ENCODE peak calls at places on chromosome 11, in eight cellular contexts. F is neural progenitor cell, T is sigmoid colon, J is dorsolateral prefrontal cortex, M is GM06990, G is retinal pigment epithelial cell, N is HFFc6, W is thoracic aorta. H is an unnamed sample.

GRCh38 chr11:75816561-75817239 is 1.7 kb downstream of the UVRAG start:
- DNase-seq in F (no peak), T (no peak), J (no peak), M (no peak), G (no peak), N (peak), W (no peak), H (no peak)

GRCh38 chr11:103110406-103110805 is 1.2 kb downstream of the DYNC2H1 start:
- DNase-seq in F (no peak), T (no peak), J (no peak), M (no peak), G (peak), N (peak), W (no peak), H (no peak)

GRCh38 chr11:61534901-61535839 is 26.6 kb downstream of the LRRC10B start:
- DNase-seq in F (no peak), T (no peak), J (peak), M (no peak), G (no peak), N (no peak), W (no peak), H (no peak)

GRCh38 chr11:13487661-13488030 is 8.2 kb downstream of the PTH start:
- DNase-seq in F (peak), T (no peak), J (no peak), M (no peak), G (no peak), N (no peak), W (no peak), H (peak)

GRCh38 chr11:134244593-134244992 is 8.6 kb downstream of the THYN1 start:
- DNase-seq in F (peak), T (no peak), J (no peak), M (peak), G (no peak), N (peak), W (no peak), H (peak)

GRCh38 chr11:6319001-6319878 is 1.1 kb downstream of the CAVIN3 start:
- DNase-seq in F (peak), T (peak), J (no peak), M (peak), G (no peak), N (no peak), W (peak), H (peak)

GRCh38 chr11:44797051-44797450 is 70.3 kb downstream of the TSPAN18 start:
- DNase-seq in F (no peak), T (no peak), J (no peak), M (no peak), G (no peak), N (no peak), W (no peak), H (no peak)

GRCh38 chr11:86248609-86249008 is 4.1 kb downstream of the EED start:
- DNase-seq in F (no peak), T (no peak), J (no peak), M (no peak), G (no peak), N (no peak), W (no peak), H (no peak)

GRCh38 chr11:116782728-116783127 is 5.1 kb downstream of the ZPR1 start:
- DNase-seq in F (no peak), T (no peak), J (no peak), M (peak), G (no peak), N (peak), W (no peak), H (peak)

GRCh38 chr11:100515087-100515486 is 172.0 kb upstream of the ARHGAP42 start:
- DNase-seq in F (peak), T (no peak), J (no peak), M (no peak), G (no peak), N (no peak), W (no peak), H (no peak)

GRCh38 chr11:2088746-2089535 is 50.2 kb downstream of the IGF2 start:
- DNase-seq in F (no peak), T (peak), J (no peak), M (no peak), G (no peak), N (no peak), W (no peak), H (peak)

GRCh38 chr11:24043842-24044241 is 453.0 kb upstream of the LUZP2 start:
- DNase-seq in F (peak), T (no peak), J (no peak), M (no peak), G (no peak), N (no peak), W (no peak), H (no peak)

GRCh38 chr11:7196396-7197146 is 55.1 kb upstream of the SYT9 start:
- DNase-seq in F (no peak), T (no peak), J (no peak), M (no peak), G (no peak), N (no peak), W (no peak), H (no peak)

GRCh38 chr11:70158201-70158600 is 44.9 kb upstream of the FADD start:
- DNase-seq in F (peak), T (no peak), J (no peak), M (no peak), G (no peak), N (peak), W (no peak), H (no peak)

GRCh38 chr11:16468735-16469446 is 112.5 kb upstream of the SOX6 start:
- DNase-seq in F (no peak), T (no peak), J (no peak), M (no peak), G (no peak), N (no peak), W (no peak), H (no peak)

GRCh38 chr11:66976048-66976467 is 954 bp downstream of the C11orf86 start:
- DNase-seq in F (peak), T (no peak), J (no peak), M (no peak), G (no peak), N (no peak), W (no peak), H (peak)

GRCh38 chr11:45530111-45530510 is 135.3 kb downstream of the CHST1 start:
- DNase-seq in F (no peak), T (no peak), J (no peak), M (no peak), G (no peak), N (no peak), W (no peak), H (no peak)

GRCh38 chr11:128552783-128553661 is 34.3 kb downstream of the ETS1 start:
- DNase-seq in F (peak), T (no peak), J (peak), M (peak), G (no peak), N (no peak), W (no peak), H (peak)

GRCh38 chr11:100445231-100445735 is 241.8 kb upstream of the ARHGAP42 start:
- DNase-seq in F (peak), T (no peak), J (peak), M (no peak), G (peak), N (no peak), W (no peak), H (no peak)

GRCh38 chr11:62710001-62710345 is 2.5 kb downstream of the GNG3 start:
- DNase-seq in F (no peak), T (peak), J (no peak), M (no peak), G (no peak), N (no peak), W (no peak), H (no peak)

GRCh38 chr11:111674941-111675340 is 72.7 kb downstream of the SIK2 start:
- DNase-seq in F (no peak), T (no peak), J (no peak), M (no peak), G (no peak), N (peak), W (no peak), H (no peak)

GRCh38 chr11:131633978-131634377 is 263.6 kb downstream of the NTM start:
- DNase-seq in F (no peak), T (no peak), J (no peak), M (no peak), G (no peak), N (no peak), W (no peak), H (no peak)

GRCh38 chr11:111370902-111371578 is 8.0 kb downstream of the POU2AF1 start:
- DNase-seq in F (no peak), T (no peak), J (no peak), M (peak), G (no peak), N (no peak), W (no peak), H (no peak)

GRCh38 chr11:43830928-43831440 is 49.6 kb upstream of the ALKBH3 start:
- DNase-seq in F (no peak), T (no peak), J (peak), M (no peak), G (peak), N (peak), W (peak), H (no peak)

GRCh38 chr11:88508808-88509581 is 171.5 kb upstream of the CTSC start:
- DNase-seq in F (peak), T (no peak), J (no peak), M (peak), G (no peak), N (no peak), W (no peak), H (peak)

GRCh38 chr11:130646881-130647280 is 198.4 kb downstream of the ADAMTS15 start:
- DNase-seq in F (no peak), T (no peak), J (no peak), M (no peak), G (no peak), N (no peak), W (no peak), H (no peak)

GRCh38 chr11:38867338-38867737 is 2269.3 kb upstream of the RAG2 start:
- DNase-seq in F (no peak), T (no peak), J (no peak), M (no peak), G (no peak), N (no peak), W (no peak), H (no peak)

GRCh38 chr11:120208012-120208441 is 2.8 kb upstream of the OAF start:
- DNase-seq in F (no peak), T (no peak), J (no peak), M (no peak), G (peak), N (no peak), W (no peak), H (no peak)

GRCh38 chr11:70207531-70208131 is 4.5 kb downstream of the FADD start:
- DNase-seq in F (no peak), T (no peak), J (no peak), M (no peak), G (no peak), N (no peak), W (no peak), H (no peak)

GRCh38 chr11:8765294-8765693 is 82.7 kb downstream of the RPL27A start:
- DNase-seq in F (no peak), T (no peak), J (no peak), M (no peak), G (no peak), N (peak), W (no peak), H (no peak)

GRCh38 chr11:17405232-17406005 is 17.0 kb upstream of the KCNJ11 start:
- DNase-seq in F (peak), T (peak), J (peak), M (no peak), G (no peak), N (peak), W (peak), H (no peak)

GRCh38 chr11:118015385-118015841 is 29.2 kb downstream of the IL10RA start:
- DNase-seq in F (no peak), T (no peak), J (no peak), M (no peak), G (no peak), N (no peak), W (no peak), H (no peak)

GRCh38 chr11:134943544-134943943 is 531.5 kb upstream of the B3GAT1 start:
- DNase-seq in F (no peak), T (no peak), J (no peak), M (no peak), G (no peak), N (no peak), W (no peak), H (no peak)

GRCh38 chr11:78941226-78941851 is 366.7 kb upstream of the NARS2 start:
- DNase-seq in F (no peak), T (no peak), J (no peak), M (no peak), G (no peak), N (no peak), W (no peak), H (no peak)

GRCh38 chr11:107619926-107620325 is 29.0 kb downstream of the ELMOD1 start:
- DNase-seq in F (no peak), T (no peak), J (no peak), M (no peak), G (no peak), N (no peak), W (no peak), H (no peak)

GRCh38 chr11:46277623-46278386 is at the start of gene CREB3L1:
- DNase-seq in F (peak), T (peak), J (no peak), M (no peak), G (no peak), N (no peak), W (no peak), H (peak)

GRCh38 chr11:111607751-111608150 is 5.5 kb downstream of the SIK2 start:
- DNase-seq in F (no peak), T (no peak), J (no peak), M (no peak), G (no peak), N (no peak), W (no peak), H (no peak)

GRCh38 chr11:91776660-91777059 is 448.0 kb upstream of the FAT3 start:
- DNase-seq in F (no peak), T (no peak), J (peak), M (no peak), G (no peak), N (no peak), W (no peak), H (no peak)

GRCh38 chr11:91778758-91779157 is 445.9 kb upstream of the FAT3 start:
- DNase-seq in F (no peak), T (no peak), J (no peak), M (no peak), G (no peak), N (no peak), W (no peak), H (no peak)

GRCh38 chr11:91768783-91769182 is 455.8 kb upstream of the FAT3 start:
- DNase-seq in F (no peak), T (no peak), J (no peak), M (no peak), G (no peak), N (no peak), W (no peak), H (no peak)

DNA sequence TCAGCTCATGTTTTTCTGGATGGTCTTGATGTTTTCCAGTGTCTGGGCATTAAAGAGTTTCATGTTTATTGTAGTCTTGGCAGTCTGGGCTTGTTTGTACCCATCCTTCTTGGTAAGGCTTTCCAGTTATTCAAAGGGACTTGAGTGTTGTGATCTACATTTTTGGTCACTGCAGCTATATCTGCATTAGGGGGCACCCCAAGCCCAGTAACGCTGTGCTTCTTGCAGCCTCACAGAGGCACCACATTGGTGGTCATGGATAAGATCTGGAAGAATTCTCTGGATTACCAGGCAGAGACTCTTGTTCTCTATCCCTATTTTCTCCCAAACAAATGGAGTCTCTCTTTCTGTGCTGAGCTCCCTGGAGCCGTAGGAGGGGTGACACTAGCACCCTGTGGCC is 451.5 kb upstream of the FAT3 start:
- DNase-seq in F (peak), T (no peak), J (no peak), M (no peak), G (no peak), N (no peak), W (no peak), H (no peak)
- TF ChIP-seq CTCF in F (peak), T (no peak), J (no peak), M (no peak), G (peak), N (no peak), W (no peak), H (no peak)

DNA sequence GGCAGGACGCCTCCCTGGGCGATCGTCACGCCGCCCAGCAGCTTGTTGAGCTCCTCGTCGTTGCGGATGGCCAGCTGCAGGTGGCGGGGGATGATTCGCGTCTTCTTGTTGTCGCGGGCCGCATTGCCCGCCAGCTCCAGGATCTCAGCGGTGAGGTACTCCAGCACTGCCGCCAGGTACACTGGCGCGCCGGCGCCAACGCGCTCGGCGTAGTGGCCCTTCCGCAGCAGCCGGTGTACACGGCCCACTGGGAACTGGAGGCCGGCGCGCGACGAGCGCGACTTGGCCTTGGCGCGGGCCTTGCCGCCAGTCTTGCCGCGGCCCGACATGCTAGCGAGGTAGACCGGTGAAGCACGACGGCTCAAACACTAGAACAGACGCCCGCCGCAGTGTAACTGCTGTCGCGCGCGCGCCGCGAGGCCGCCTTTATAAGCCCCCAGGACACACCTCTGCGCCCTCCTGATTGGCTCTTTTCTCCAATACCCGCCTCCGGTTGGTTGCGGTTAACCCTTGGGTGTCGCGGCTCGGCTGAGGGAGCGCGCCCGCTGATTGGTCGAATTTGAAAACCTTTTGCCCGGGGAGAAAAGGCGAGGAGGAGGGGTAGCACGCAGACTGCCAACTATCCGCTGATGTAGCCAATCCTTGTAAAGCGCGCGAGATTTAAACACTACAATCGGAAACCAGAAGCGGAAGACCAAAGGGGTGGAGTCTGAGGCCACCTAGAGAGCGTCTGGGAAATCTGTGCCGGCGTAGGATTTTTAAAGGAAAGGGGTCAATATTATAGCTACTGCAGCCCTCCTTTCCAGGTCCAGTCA is 6.4 kb downstream of the DPAGT1 start:
- DNase-seq in F (peak), T (peak), J (peak), M (peak), G (peak), N (peak), W (peak), H (peak)
- TF ChIP-seq CTCF in F (no peak), T (no peak), J (no peak), M (no peak), G (peak), N (peak), W (no peak), H (no peak)

GRCh38 chr11:125084057-125084416 is 20.9 kb downstream of the SLC37A2 start:
- DNase-seq in F (no peak), T (peak), J (no peak), M (no peak), G (no peak), N (no peak), W (no peak), H (peak)

GRCh38 chr11:125081098-125081798 is 18.1 kb downstream of the SLC37A2 start:
- DNase-seq in F (no peak), T (peak), J (no peak), M (no peak), G (no peak), N (no peak), W (no peak), H (peak)

GRCh38 chr11:125082040-125082439 is 18.9 kb downstream of the SLC37A2 start:
- DNase-seq in F (no peak), T (no peak), J (no peak), M (no peak), G (no peak), N (no peak), W (no peak), H (no peak)

GRCh38 chr11:125083312-125084056 is 20.4 kb downstream of the SLC37A2 start:
- DNase-seq in F (no peak), T (no peak), J (no peak), M (no peak), G (no peak), N (no peak), W (no peak), H (peak)

GRCh38 chr11:125082611-125083311 is 19.7 kb downstream of the SLC37A2 start:
- DNase-seq in F (no peak), T (no peak), J (no peak), M (no peak), G (peak), N (peak), W (no peak), H (peak)
- TF ChIP-seq CTCF in F (no peak), T (no peak), J (no peak), M (no peak), G (no peak), N (no peak), W (no peak), H (no peak)

GRCh38 chr11:73372371-73372993 is 3.7 kb upstream of the RELT start:
- DNase-seq in F (peak), T (no peak), J (no peak), M (no peak), G (no peak), N (peak), W (no peak), H (no peak)
- TF ChIP-seq CTCF in F (peak), T (no peak), J (no peak), M (peak), G (peak), N (peak), W (peak), H (no peak)

DNA sequence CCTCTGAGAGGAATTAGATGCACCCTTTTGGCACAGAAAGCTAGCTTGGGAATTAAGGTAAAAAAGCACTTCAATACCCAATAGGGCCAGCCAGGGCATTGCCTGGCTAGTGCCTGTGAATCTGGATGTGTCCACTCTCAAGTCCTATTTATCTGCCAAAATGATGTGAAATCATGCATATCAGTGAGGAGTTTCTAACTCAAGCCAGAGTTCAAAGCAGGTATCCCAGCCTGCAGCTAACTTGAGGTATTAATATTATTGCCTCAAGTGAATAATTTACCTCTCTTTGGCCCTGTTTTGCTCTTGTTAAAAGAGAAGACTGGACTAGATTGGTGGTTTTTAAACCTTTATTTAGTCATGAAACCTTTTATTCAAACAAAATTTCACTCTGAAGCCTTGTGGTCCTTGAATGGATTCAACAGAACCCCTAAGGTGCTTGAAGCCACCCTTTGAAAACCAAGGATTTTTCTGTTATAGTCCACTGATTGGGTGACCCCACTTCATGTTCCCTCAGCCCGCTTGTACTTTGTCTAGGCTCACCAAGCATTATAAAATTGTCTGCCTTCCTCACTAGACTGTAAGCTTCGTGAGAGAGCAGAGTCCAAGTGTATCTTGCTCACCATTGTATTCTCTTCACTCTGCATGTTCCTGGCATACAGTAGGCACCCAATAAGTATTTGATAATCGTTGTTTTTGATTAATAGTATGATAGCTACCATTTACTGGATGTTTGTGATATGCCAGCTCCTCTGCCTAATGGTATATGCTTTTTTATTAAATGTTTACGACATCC is 4.5 kb downstream of the RNF121 start:
- DNase-seq in F (no peak), T (no peak), J (no peak), M (no peak), G (no peak), N (no peak), W (no peak), H (no peak)
- TF ChIP-seq CTCF in F (no peak), T (no peak), J (no peak), M (no peak), G (no peak), N (no peak), W (no peak), H (no peak)

GRCh38 chr11:122363306-122363705 is 247.3 kb upstream of the BLID start:
- DNase-seq in F (no peak), T (no peak), J (no peak), M (no peak), G (no peak), N (no peak), W (no peak), H (no peak)

GRCh38 chr11:122355968-122356367 is 240.0 kb upstream of the BLID start:
- DNase-seq in F (no peak), T (no peak), J (no peak), M (no peak), G (no peak), N (no peak), W (no peak), H (no peak)

GRCh38 chr11:122362381-122362780 is 246.4 kb upstream of the BLID start:
- DNase-seq in F (no peak), T (no peak), J (no peak), M (no peak), G (no peak), N (no peak), W (no peak), H (no peak)

GRCh38 chr11:122365545-122366380 is 249.7 kb upstream of the BLID start:
- DNase-seq in F (peak), T (no peak), J (no peak), M (no peak), G (no peak), N (no peak), W (no peak), H (no peak)

GRCh38 chr11:122360875-122361274 is 244.9 kb upstream of the BLID start:
- DNase-seq in F (no peak), T (no peak), J (no peak), M (no peak), G (no peak), N (no peak), W (no peak), H (no peak)
- TF ChIP-seq CTCF in F (no peak), T (no peak), J (no peak), M (peak), G (peak), N (peak), W (no peak), H (no peak)